ENCODE peak calls at places on chromosomes 4 and X, in four cellular contexts. P is neuronal stem cell, K is IMR-90, X is H1. G is an unnamed sample.

GRCh38 chr4:112381996-112382692 is 85.0 kb downstream of the ALPK1 start:
- DNase-seq in P (no peak), K (no peak), X (no peak), G (no peak)

GRCh38 chr4:39565925-39566630 is 38.8 kb upstream of the UGDH start:
- DNase-seq in P (no peak), K (peak), X (no peak), G (peak)

GRCh38 chrX:19794690-19795089 is 92.7 kb downstream of the SH3KBP1 start:
- DNase-seq in P (no peak), K (no peak), X (no peak), G (no peak)

GRCh38 chr4:85406185-85406584 is 68.8 kb upstream of the ARHGAP24 start:
- DNase-seq in P (no peak), K (no peak), X (no peak), G (no peak)

GRCh38 chrX:80173261-80173660 is 158.7 kb downstream of the TBX22 start:
- DNase-seq in P (no peak), K (no peak), X (no peak), G (no peak)

GRCh38 chr4:7665321-7665720 is 230.6 kb upstream of the PSAPL1 start:
- DNase-seq in P (no peak), K (no peak), X (no peak), G (no peak)

GRCh38 chr4:177308125-177308524 is 1.5 kb upstream of the NEIL3 start:
- DNase-seq in P (no peak), K (peak), X (no peak), G (no peak)

GRCh38 chr4:187006189-187006618 is 282.5 kb upstream of the FAT1 start:
- DNase-seq in P (no peak), K (peak), X (no peak), G (no peak)

GRCh38 chr4:143768007-143768591 is 67.6 kb upstream of the FREM3 start:
- DNase-seq in P (no peak), K (no peak), X (no peak), G (no peak)

GRCh38 chr4:79948739-79949138 is 124.3 kb downstream of the ANTXR2 start:
- DNase-seq in P (no peak), K (no peak), X (no peak), G (no peak)

GRCh38 chrX:153885968-153886903 is at the start of gene L1CAM:
- DNase-seq in P (no peak), K (no peak), X (no peak), G (peak)
- H3K4ac ChIP-seq in P (no peak), K (no peak), X (no peak), G (peak)

GRCh38 chr4:129093173-129093974 is at the start of gene SCLT1:
- DNase-seq in P (peak), K (peak), X (peak), G (peak)
- H3K4ac ChIP-seq in P (no peak), K (peak), X (no peak), G (peak)

GRCh38 chrX:48956728-48957414 is 536 bp downstream of the OTUD5 start:
- DNase-seq in P (no peak), K (no peak), X (no peak), G (no peak)

GRCh38 chrX:48958635-48959094 is 1.3 kb upstream of the OTUD5 start:
- DNase-seq in P (no peak), K (peak), X (peak), G (no peak)

GRCh38 chrX:48960291-48960690 is 2.9 kb upstream of the OTUD5 start:
- DNase-seq in P (no peak), K (no peak), X (no peak), G (no peak)

GRCh38 chrX:48957477-48957826 is at the start of gene OTUD5:
- DNase-seq in P (no peak), K (no peak), X (peak), G (no peak)

GRCh38 chrX:48957827-48958634 is 624 bp upstream of the OTUD5 start:
- DNase-seq in P (peak), K (peak), X (peak), G (peak)
- H3K4ac ChIP-seq in P (no peak), K (peak), X (no peak), G (no peak)

GRCh38 chr4:11451720-11452119 is 23.0 kb upstream of the HS3ST1 start:
- DNase-seq in P (no peak), K (no peak), X (no peak), G (no peak)
- H3K4ac ChIP-seq in P (no peak), K (no peak), X (no peak), G (no peak)

DNA sequence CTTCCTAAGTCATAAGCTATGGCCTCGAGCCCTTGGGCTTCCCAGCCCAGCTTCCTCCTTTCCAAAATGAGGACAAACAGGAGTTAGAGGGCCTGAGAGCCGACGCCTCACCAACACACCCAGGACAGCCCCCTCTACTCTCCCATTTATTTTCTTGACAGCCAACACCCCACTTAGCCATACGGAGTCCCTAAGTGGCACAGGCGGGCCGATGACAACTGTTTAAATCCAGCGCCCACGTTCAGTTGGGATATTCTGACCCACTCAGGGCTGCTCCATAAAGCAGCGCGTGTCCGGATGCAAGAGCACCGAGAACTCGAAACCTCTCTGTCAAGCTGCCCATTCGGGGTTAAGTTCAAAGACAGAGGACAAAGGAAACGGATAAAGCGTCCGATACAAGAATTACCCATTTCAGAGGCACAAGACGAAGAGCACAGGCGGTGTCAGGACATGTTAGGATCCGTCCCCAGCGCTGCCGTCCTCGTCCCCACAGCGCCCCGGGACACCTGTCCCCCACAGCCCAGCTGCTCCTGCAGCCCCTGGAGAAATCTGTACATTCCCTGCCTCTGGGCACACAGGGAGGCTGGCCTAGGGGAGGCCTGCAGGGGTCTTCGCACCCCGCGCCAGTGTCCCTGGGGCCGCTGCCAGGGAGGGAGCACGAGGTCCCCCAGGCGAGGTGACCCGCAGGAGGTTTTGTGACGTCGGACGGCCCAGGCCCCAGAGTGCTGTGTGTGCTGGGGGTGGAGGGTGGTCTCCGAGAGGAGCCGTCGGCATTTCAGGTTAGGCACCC is 1.2 kb downstream of the PRKX start:
- DNase-seq in P (no peak), K (peak), X (no peak), G (peak)
- H3K4ac ChIP-seq in P (no peak), K (peak), X (no peak), G (peak)

GRCh38 chr4:122152699-122153328 is 683 bp downstream of the BLTP1 start:
- DNase-seq in P (no peak), K (peak), X (no peak), G (peak)
- H3K4ac ChIP-seq in P (peak), K (peak), X (peak), G (no peak)

DNA sequence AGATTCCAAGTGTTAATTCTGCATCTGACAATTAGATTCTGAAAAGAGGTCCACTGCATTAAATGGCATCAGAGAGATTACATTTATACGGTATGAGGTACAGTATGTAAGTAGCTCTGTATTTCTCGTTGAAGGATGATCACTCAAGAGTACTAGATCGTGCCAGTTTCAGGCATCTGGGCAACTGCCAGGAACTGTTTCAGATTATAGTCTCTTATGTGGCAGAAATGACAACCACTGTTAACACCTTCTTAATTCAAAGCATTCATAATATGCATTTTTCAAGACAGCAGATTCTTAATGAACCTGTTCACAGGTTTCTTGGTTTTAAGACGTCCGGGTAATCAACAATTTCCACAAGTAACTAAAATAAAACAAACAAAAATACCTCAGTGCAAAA is 1.6 kb downstream of the ANKRD50 start:
- DNase-seq in P (no peak), K (no peak), X (no peak), G (no peak)
- H3K4ac ChIP-seq in P (no peak), K (no peak), X (no peak), G (no peak)

DNA sequence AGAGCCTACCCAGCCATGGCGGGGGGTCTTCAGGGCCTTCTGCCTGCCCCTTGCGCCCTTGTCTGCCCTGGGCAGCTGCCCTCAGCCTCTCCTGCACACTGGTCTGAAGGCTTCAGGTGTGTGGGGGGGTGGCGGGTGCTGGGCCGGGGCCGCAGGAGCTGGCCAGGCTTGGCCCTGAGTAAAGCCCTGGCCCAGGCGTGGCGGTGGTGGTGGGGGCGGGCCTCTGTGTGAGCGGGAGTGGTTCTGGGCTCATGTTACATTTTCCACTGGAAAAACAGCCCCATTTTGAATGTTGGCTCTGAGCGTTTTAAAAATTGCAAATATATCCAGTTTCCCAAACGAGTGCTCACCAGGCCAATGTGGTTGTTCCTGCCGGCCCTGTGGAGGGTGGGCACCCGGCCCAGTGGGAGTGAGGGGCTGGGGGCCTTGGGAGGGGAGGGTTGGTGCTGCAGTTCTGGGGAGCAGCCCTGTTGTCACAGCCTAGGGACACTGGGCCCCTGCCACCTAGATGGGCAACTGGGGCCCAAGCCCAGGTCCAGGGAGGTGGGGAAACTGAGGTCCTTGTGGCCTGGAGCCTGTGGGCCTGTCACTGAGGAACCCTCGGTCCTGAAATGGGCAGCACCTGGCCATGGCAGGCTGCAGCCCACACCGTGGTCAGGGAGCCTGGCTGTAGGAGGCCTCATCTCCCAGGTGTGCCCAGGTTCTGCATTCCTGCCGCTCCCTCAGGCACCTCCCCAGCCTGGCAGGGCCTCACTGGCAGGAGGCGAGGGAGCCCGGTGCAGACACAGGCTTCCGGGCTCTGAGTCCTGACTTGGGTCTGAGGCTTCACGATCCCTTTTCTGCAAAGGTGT is 28.3 kb downstream of the FGFRL1 start:
- DNase-seq in P (no peak), K (peak), X (no peak), G (peak)
- H3K4ac ChIP-seq in P (peak), K (peak), X (peak), G (no peak)

GRCh38 chrX:2299871-2300270 is 200.9 kb downstream of the DHRSX start:
- DNase-seq in P (no peak), K (no peak), X (no peak), G (no peak)
- H3K4ac ChIP-seq in P (no peak), K (no peak), X (no peak), G (no peak)

GRCh38 chrX:101659601-101660063 is at the start of gene ARMCX2:
- DNase-seq in P (peak), K (peak), X (peak), G (peak)
- H3K4ac ChIP-seq in P (no peak), K (peak), X (no peak), G (peak)

G was measured in mesendoderm.